ENCODE peak calls at places on chromosome 13, in four cellular contexts. One of them, this sample, is unnamed.

GRCh38 chr13:111920932-111921705 is 145.8 kb upstream of the SOX1 start:
- DNase-seq in kidney: no peak
- DNase-seq in fibroblast of lung: no peak
- DNase-seq in cardiac muscle cell: no peak
- DNase-seq in this sample: no peak

GRCh38 chr13:109231853-109232252 is 554.5 kb downstream of the IRS2 start:
- DNase-seq in kidney: no peak
- DNase-seq in fibroblast of lung: no peak
- DNase-seq in cardiac muscle cell: peak; percentile 51
- DNase-seq in this sample: no peak

GRCh38 chr13:71798723-71799122 is 68.3 kb downstream of the DACH1 start:
- DNase-seq in kidney: no peak
- DNase-seq in fibroblast of lung: no peak
- DNase-seq in cardiac muscle cell: no peak
- DNase-seq in this sample: no peak

GRCh38 chr13:104315606-104316005 is 1249.4 kb upstream of the SLC10A2 start:
- DNase-seq in kidney: no peak
- DNase-seq in fibroblast of lung: peak; percentile 99
- DNase-seq in cardiac muscle cell: peak; percentile 90
- DNase-seq in this sample: no peak

GRCh38 chr13:28161370-28161769 is 23.0 kb downstream of the PAN3 start:
- DNase-seq in kidney: no peak
- DNase-seq in fibroblast of lung: peak; percentile 71
- DNase-seq in cardiac muscle cell: peak; percentile 26
- DNase-seq in this sample: no peak

GRCh38 chr13:112696001-112696868 is 6.4 kb downstream of the ATP11A start:
- DNase-seq in kidney: peak; percentile 65
- DNase-seq in fibroblast of lung: no peak
- DNase-seq in cardiac muscle cell: no peak
- DNase-seq in this sample: no peak

GRCh38 chr13:111370570-111371150 is 50.2 kb downstream of the TEX29 start:
- DNase-seq in kidney: no peak
- DNase-seq in fibroblast of lung: no peak
- DNase-seq in cardiac muscle cell: no peak
- DNase-seq in this sample: no peak

GRCh38 chr13:99384468-99384867 is 77.3 kb upstream of the GPR183 start:
- DNase-seq in kidney: no peak
- DNase-seq in fibroblast of lung: no peak
- DNase-seq in cardiac muscle cell: no peak
- DNase-seq in this sample: no peak

GRCh38 chr13:46624821-46625220 is 71.9 kb downstream of the LRCH1 start:
- DNase-seq in kidney: no peak
- DNase-seq in fibroblast of lung: no peak
- DNase-seq in cardiac muscle cell: no peak
- DNase-seq in this sample: no peak

GRCh38 chr13:93977986-93978385 is 501.5 kb downstream of the DCT start:
- DNase-seq in kidney: no peak
- DNase-seq in fibroblast of lung: peak; percentile 72
- DNase-seq in cardiac muscle cell: peak; percentile 58
- DNase-seq in this sample: no peak

GRCh38 chr13:41304551-41304950 is 6.5 kb upstream of the NAA16 start:
- DNase-seq in kidney: no peak
- DNase-seq in fibroblast of lung: no peak
- DNase-seq in cardiac muscle cell: no peak
- DNase-seq in this sample: no peak

GRCh38 chr13:80145291-80145690 is 195.6 kb downstream of the SPRY2 start:
- DNase-seq in kidney: no peak
- DNase-seq in fibroblast of lung: no peak
- DNase-seq in cardiac muscle cell: no peak
- DNase-seq in this sample: no peak

GRCh38 chr13:109698779-109699178 is 87.6 kb downstream of the IRS2 start:
- DNase-seq in kidney: no peak
- DNase-seq in fibroblast of lung: peak; percentile 92
- DNase-seq in cardiac muscle cell: peak; percentile 70
- DNase-seq in this sample: no peak

GRCh38 chr13:27012482-27013197 is 159.0 kb downstream of the USP12 start:
- DNase-seq in kidney: no peak
- DNase-seq in fibroblast of lung: peak; percentile 89
- DNase-seq in cardiac muscle cell: peak; percentile 83
- DNase-seq in this sample: no peak

GRCh38 chr13:113933901-113934300 is 40.0 kb downstream of the C13orf46 start:
- DNase-seq in kidney: peak; percentile 15
- DNase-seq in fibroblast of lung: no peak
- DNase-seq in cardiac muscle cell: no peak
- DNase-seq in this sample: no peak

GRCh38 chr13:111079375-111079774 is 35.7 kb upstream of the ARHGEF7 start:
- DNase-seq in kidney: no peak
- DNase-seq in fibroblast of lung: no peak
- DNase-seq in cardiac muscle cell: no peak
- DNase-seq in this sample: no peak

GRCh38 chr13:112762690-112763080 is 72.8 kb downstream of the ATP11A start:
- DNase-seq in kidney: peak; percentile 59
- DNase-seq in fibroblast of lung: no peak
- DNase-seq in cardiac muscle cell: no peak
- DNase-seq in this sample: no peak

GRCh38 chr13:19601749-19602725 is 31.4 kb upstream of the MPHOSPH8 start:
- DNase-seq in kidney: peak; percentile 74
- DNase-seq in fibroblast of lung: peak; percentile 54
- DNase-seq in cardiac muscle cell: peak; percentile 65
- DNase-seq in this sample: peak; percentile 82

GRCh38 chr13:38542601-38543000 is 144.3 kb upstream of the FREM2 start:
- DNase-seq in kidney: no peak
- DNase-seq in fibroblast of lung: peak; percentile 33
- DNase-seq in cardiac muscle cell: no peak
- DNase-seq in this sample: no peak

GRCh38 chr13:42720116-42720857 is 61.1 kb upstream of the FAM216B start:
- DNase-seq in kidney: no peak
- DNase-seq in fibroblast of lung: peak; percentile 95
- DNase-seq in cardiac muscle cell: peak; percentile 99
- DNase-seq in this sample: peak; percentile 63

GRCh38 chr13:65932587-65933239 is 1297.4 kb downstream of the PCDH9 start:
- DNase-seq in kidney: no peak
- DNase-seq in fibroblast of lung: no peak
- DNase-seq in cardiac muscle cell: no peak
- DNase-seq in this sample: no peak

GRCh38 chr13:95462801-95463200 is 89.7 kb upstream of the CLDN10 start:
- DNase-seq in kidney: no peak
- DNase-seq in fibroblast of lung: no peak
- DNase-seq in cardiac muscle cell: no peak
- DNase-seq in this sample: no peak

GRCh38 chr13:90302113-90302512 is 1045.4 kb upstream of the MIR17HG start:
- DNase-seq in kidney: no peak
- DNase-seq in fibroblast of lung: peak; percentile 86
- DNase-seq in cardiac muscle cell: peak; percentile 90
- DNase-seq in this sample: no peak

GRCh38 chr13:74217816-74218215 is 83.6 kb upstream of the KLF12 start:
- DNase-seq in kidney: no peak
- DNase-seq in fibroblast of lung: peak; percentile 91
- DNase-seq in cardiac muscle cell: no peak
- DNase-seq in this sample: no peak

GRCh38 chr13:48862572-48862971 is 113.1 kb upstream of the FNDC3A start:
- DNase-seq in kidney: no peak
- DNase-seq in fibroblast of lung: no peak
- DNase-seq in cardiac muscle cell: no peak
- DNase-seq in this sample: no peak

GRCh38 chr13:25899952-25900351 is 151.9 kb downstream of the SHISA2 start:
- DNase-seq in kidney: no peak
- DNase-seq in fibroblast of lung: no peak
- DNase-seq in cardiac muscle cell: no peak
- DNase-seq in this sample: no peak

GRCh38 chr13:20171364-20171763 is 10.5 kb upstream of the GJA3 start:
- DNase-seq in kidney: no peak
- DNase-seq in fibroblast of lung: peak; percentile 53
- DNase-seq in cardiac muscle cell: no peak
- DNase-seq in this sample: no peak

GRCh38 chr13:57075588-57075987 is 65.1 kb upstream of the PRR20A start:
- DNase-seq in kidney: no peak
- DNase-seq in fibroblast of lung: no peak
- DNase-seq in cardiac muscle cell: no peak
- DNase-seq in this sample: no peak

GRCh38 chr13:78609464-78610205 is 6.3 kb upstream of the POU4F1 start:
- DNase-seq in kidney: peak; percentile 73
- DNase-seq in fibroblast of lung: no peak
- DNase-seq in cardiac muscle cell: no peak
- DNase-seq in this sample: peak; percentile 57

GRCh38 chr13:113047587-113047986 is 58.0 kb upstream of the F7 start:
- DNase-seq in kidney: peak; percentile 48
- DNase-seq in fibroblast of lung: no peak
- DNase-seq in cardiac muscle cell: no peak
- DNase-seq in this sample: no peak

GRCh38 chr13:41577437-41577836 is 120.1 kb downstream of the RGCC start:
- DNase-seq in kidney: no peak
- DNase-seq in fibroblast of lung: no peak
- DNase-seq in cardiac muscle cell: peak; percentile 71
- DNase-seq in this sample: no peak

GRCh38 chr13:33109801-33110200 is 93.6 kb downstream of the KL start:
- DNase-seq in kidney: no peak
- DNase-seq in fibroblast of lung: no peak
- DNase-seq in cardiac muscle cell: no peak
- DNase-seq in this sample: peak; percentile 46

GRCh38 chr13:75581874-75582640 is 32.5 kb downstream of the UCHL3 start:
- DNase-seq in kidney: no peak
- DNase-seq in fibroblast of lung: peak; percentile 57
- DNase-seq in cardiac muscle cell: no peak
- DNase-seq in this sample: no peak

GRCh38 chr13:45341799-45342584 is 1.0 kb upstream of the TPT1 start:
- DNase-seq in kidney: peak; percentile 76
- DNase-seq in fibroblast of lung: peak; percentile 37
- DNase-seq in cardiac muscle cell: peak; percentile 61
- DNase-seq in this sample: peak; percentile 52

GRCh38 chr13:48296528-48296927 is 7.0 kb upstream of the RB1 start:
- DNase-seq in kidney: no peak
- DNase-seq in fibroblast of lung: no peak
- DNase-seq in cardiac muscle cell: no peak
- DNase-seq in this sample: no peak

GRCh38 chr13:89930861-89931260 is 1416.6 kb upstream of the MIR17HG start:
- DNase-seq in kidney: no peak
- DNase-seq in fibroblast of lung: no peak
- DNase-seq in cardiac muscle cell: no peak
- DNase-seq in this sample: no peak

GRCh38 chr13:84296386-84296785 is 414.1 kb upstream of the SLITRK1 start:
- DNase-seq in kidney: no peak
- DNase-seq in fibroblast of lung: peak; percentile 72
- DNase-seq in cardiac muscle cell: no peak
- DNase-seq in this sample: no peak

GRCh38 chr13:28204043-28204442 is 65.7 kb downstream of the PAN3 start:
- DNase-seq in kidney: no peak
- DNase-seq in fibroblast of lung: no peak
- DNase-seq in cardiac muscle cell: no peak
- DNase-seq in this sample: no peak

GRCh38 chr13:43078399-43078798 is 55.0 kb downstream of the DNAJC15 start:
- DNase-seq in kidney: no peak
- DNase-seq in fibroblast of lung: no peak
- DNase-seq in cardiac muscle cell: no peak
- DNase-seq in this sample: no peak

GRCh38 chr13:44273216-44273615 is 100.4 kb upstream of the SERP2 start:
- DNase-seq in kidney: no peak
- DNase-seq in fibroblast of lung: no peak
- DNase-seq in cardiac muscle cell: no peak
- DNase-seq in this sample: no peak

GRCh38 chr13:44272692-44273091 is 100.9 kb upstream of the SERP2 start:
- DNase-seq in kidney: no peak
- DNase-seq in fibroblast of lung: peak; percentile 85
- DNase-seq in cardiac muscle cell: peak; percentile 46
- DNase-seq in this sample: no peak

GRCh38 chr13:44273991-44274810 is 99.4 kb upstream of the SERP2 start:
- DNase-seq in kidney: no peak
- DNase-seq in fibroblast of lung: no peak
- DNase-seq in cardiac muscle cell: peak; percentile 52
- DNase-seq in this sample: no peak

GRCh38 chr13:44276061-44276460 is 97.6 kb upstream of the SERP2 start:
- DNase-seq in kidney: no peak
- DNase-seq in fibroblast of lung: no peak
- DNase-seq in cardiac muscle cell: no peak
- DNase-seq in this sample: no peak

DNA sequence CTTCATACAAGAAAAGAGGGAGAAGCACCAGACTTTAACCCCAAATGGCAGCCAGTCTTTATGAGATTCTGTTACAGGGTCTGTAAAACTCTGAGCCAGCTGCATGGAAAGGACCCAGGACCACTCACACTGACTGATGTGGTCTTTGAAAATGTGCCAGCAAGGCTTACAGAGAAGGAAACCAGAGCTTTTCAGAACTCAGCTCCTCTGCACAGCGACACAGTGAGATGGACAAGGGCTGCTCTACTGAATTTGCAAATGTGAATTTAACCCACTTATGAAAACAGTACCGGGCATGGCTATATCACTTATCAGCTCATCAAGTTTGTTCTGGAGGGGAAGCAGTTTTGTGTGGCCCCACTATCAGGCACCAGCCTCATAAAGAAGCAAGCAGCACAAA is 98.8 kb upstream of the SERP2 start:
- DNase-seq in kidney: no peak
- DNase-seq in fibroblast of lung: no peak
- DNase-seq in cardiac muscle cell: no peak
- DNase-seq in this sample: peak; percentile 67
- H3K4me3 ChIP-seq in kidney: peak overlapping the region; percentile 45
- H3K4me3 ChIP-seq in fibroblast of lung: peak overlapping the region; percentile 17
- H3K4me3 ChIP-seq in cardiac muscle cell: no peak overlapping the region
- H3K4me3 ChIP-seq in this sample: no peak overlapping the region

GRCh38 chr13:52356327-52356726 is 49.6 kb downstream of the THSD1 start:
- DNase-seq in kidney: no peak
- DNase-seq in fibroblast of lung: peak; percentile 86
- DNase-seq in cardiac muscle cell: peak; percentile 34
- DNase-seq in this sample: no peak
- H3K4me1 ChIP-seq in kidney: no peaks in the 10 kb centered on the region
- H3K4me1 ChIP-seq in fibroblast of lung: peaks cover 7% of the 10 kb centered on the region
- H3K4me1 ChIP-seq in cardiac muscle cell: no peaks in the 10 kb centered on the region
- H3K4me1 ChIP-seq in this sample: no peaks in the 10 kb centered on the region

DNA sequence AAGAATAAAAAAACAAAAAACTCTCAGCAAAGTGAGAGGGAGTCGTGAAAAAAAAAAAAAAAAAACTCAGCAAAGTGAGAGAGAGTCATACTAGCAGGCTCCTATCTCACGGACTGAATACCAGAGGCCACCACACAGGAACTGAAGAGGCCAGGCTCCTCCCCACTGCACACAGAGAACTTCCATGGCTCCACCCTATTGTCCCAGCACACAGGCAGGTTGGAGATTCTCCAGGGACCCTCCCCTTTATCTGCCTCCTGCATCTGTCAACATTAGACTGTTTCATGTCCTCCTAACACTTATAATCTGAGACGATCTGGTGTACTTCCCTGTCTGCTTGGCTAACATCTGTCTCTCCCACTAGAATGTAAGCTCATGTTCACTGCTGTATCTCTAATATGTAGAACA is 37.0 kb upstream of the FARP1 start:
- DNase-seq in kidney: no peak
- DNase-seq in fibroblast of lung: peak; percentile 66
- DNase-seq in cardiac muscle cell: peak; percentile 75
- DNase-seq in this sample: peak; percentile 41
- TF ChIP-seq CTCF in kidney: no peak
- TF ChIP-seq CTCF in fibroblast of lung: no peak
- TF ChIP-seq CTCF in cardiac muscle cell: no peak
- TF ChIP-seq CTCF in this sample: no peak

GRCh38 chr13:77466757-77467156 is 68.7 kb upstream of the SCEL start:
- DNase-seq in kidney: no peak
- DNase-seq in fibroblast of lung: no peak
- DNase-seq in cardiac muscle cell: no peak
- DNase-seq in this sample: no peak
- H3K4me3 ChIP-seq in kidney: no peak overlapping the region
- H3K4me3 ChIP-seq in fibroblast of lung: no peak overlapping the region
- H3K4me3 ChIP-seq in cardiac muscle cell: no peak overlapping the region
- H3K4me3 ChIP-seq in this sample: no peak overlapping the region

GRCh38 chr13:30423891-30424290 is 1.6 kb downstream of the UBE2L5 start:
- DNase-seq in kidney: no peak
- DNase-seq in fibroblast of lung: no peak
- DNase-seq in cardiac muscle cell: no peak
- DNase-seq in this sample: no peak
- H3K4me1 ChIP-seq in kidney: peaks cover 12% of the 10 kb centered on the region
- H3K4me1 ChIP-seq in fibroblast of lung: peaks cover 5% of the 10 kb centered on the region
- H3K4me1 ChIP-seq in cardiac muscle cell: no peaks in the 10 kb centered on the region
- H3K4me1 ChIP-seq in this sample: no peaks in the 10 kb centered on the region

This sample was measured in BE2C.